ENCODE peak calls at places on chromosomes 1 and 21, in four cellular contexts. U is fibroblast of the conjunctiva; B is adrenal gland; H is stimulated activated CD4-positive, alpha-beta T cell treated with anti-CD3 and anti-CD28 coated beads, Interleukin-1b, Interleukin-23, amount 100 ng/mL, for 4 hours. T is an unnamed sample.

GRCh38 chr1:170685166-170685565 is 21.2 kb downstream of the PRRX1 start:
- DNase-seq in U (no peak), B (no peak), H (no peak), T (no peak)

GRCh38 chr1:38589036-38589435 is 270.5 kb downstream of the RRAGC start:
- DNase-seq in U (peak; percentile 9), B (no peak), H (no peak), T (no peak)

GRCh38 chr1:158147396-158148353 is 33.0 kb upstream of the CD1D start:
- DNase-seq in B (no peak), H (no peak), U (no peak), T (no peak)

GRCh38 chr1:89545264-89546038 is 20.8 kb downstream of the LRRC8B start:
- DNase-seq in H (peak; percentile 54), B (no peak), U (no peak), T (no peak)

GRCh38 chr1:235266325-235266724 is 61.7 kb downstream of the ARID4B start:
- DNase-seq in U (peak; percentile 3), B (no peak), H (no peak), T (no peak)

GRCh38 chr1:168180148-168180524 is 1.4 kb downstream of the TIPRL start:
- DNase-seq in U (no peak), H (no peak), B (no peak), T (no peak)

GRCh38 chr1:3372317-3372716 is 82.1 kb upstream of the ARHGEF16 start:
- DNase-seq in B (no peak), H (no peak), U (no peak), T (no peak)

GRCh38 chr21:33901421-33902288 is 13.9 kb downstream of the ATP5PO start:
- DNase-seq in B (peak; percentile 59), H (no peak), U (peak; percentile 54), T (no peak)

GRCh38 chr1:184759651-184760050 is 5.0 kb upstream of the EDEM3 start:
- DNase-seq in U (no peak), H (no peak), B (no peak), T (no peak)

GRCh38 chr21:44292812-44293195 is 7.0 kb upstream of the PFKL start:
- DNase-seq in U (no peak), B (no peak), H (no peak), T (no peak)

GRCh38 chr1:84436907-84437667 is 38.8 kb downstream of the DNASE2B start:
- DNase-seq in H (no peak), U (no peak), B (no peak), T (no peak)

GRCh38 chr1:113659010-113659409 is 100.3 kb downstream of the PHTF1 start:
- DNase-seq in U (no peak), H (no peak), B (peak; percentile 17), T (no peak)

GRCh38 chr21:16752109-16752508 is 760.7 kb upstream of the CXADR start:
- DNase-seq in H (no peak), U (no peak), B (peak; percentile 35), T (no peak)

GRCh38 chr1:42946120-42947009 is 12.3 kb downstream of the SLC2A1 start:
- DNase-seq in U (no peak), B (no peak), H (no peak), T (no peak)

GRCh38 chr1:202244841-202245261 is 51.3 kb downstream of the LGR6 start:
- DNase-seq in H (no peak), U (no peak), B (no peak), T (no peak)

GRCh38 chr1:248807067-248807737 is 18.5 kb downstream of the SH3BP5L start:
- DNase-seq in B (peak; percentile 66), U (no peak), H (peak; percentile 17), T (peak; percentile 49)

GRCh38 chr21:32499249-32500055 is 85.9 kb downstream of the TCP10L start:
- DNase-seq in U (no peak), B (peak; percentile 28), H (no peak), T (no peak)